ENCODE peak calls at places on chromosomes 13 and 19, in five cellular contexts. Q, R, D, Y and X are unnamed samples.

GRCh38 chr13:59483441-59484116 is 680.1 kb downstream of the DIAPH3 start:
- DNase-seq in Q (no peak), R (no peak), D (no peak), Y (peak; percentile 49), X (no peak)

GRCh38 chr19:15399234-15399515 is 19.6 kb upstream of the AKAP8 start:
- DNase-seq in Q (no peak), R (no peak), D (no peak), Y (no peak), X (no peak)

GRCh38 chr13:31166591-31166990 is 4.9 kb upstream of the HSPH1 start:
- DNase-seq in Q (no peak), R (peak; percentile 70), D (no peak), Y (no peak), X (no peak)

GRCh38 chr19:18633321-18633720 is 3.5 kb upstream of the KLHL26 start:
- DNase-seq in Q (no peak), R (no peak), D (no peak), Y (no peak), X (no peak)

GRCh38 chr13:97185291-97185690 is 36.8 kb upstream of the MBNL2 start:
- DNase-seq in Q (no peak), R (no peak), D (no peak), Y (no peak), X (no peak)

GRCh38 chr19:4352701-4353121 is 9.3 kb downstream of the MPND start:
- DNase-seq in Q (no peak), R (peak; percentile 61), D (peak; percentile 54), Y (peak; percentile 82), X (no peak)

GRCh38 chr19:38409631-38410133 is 6.8 kb downstream of the FAM98C start:
- DNase-seq in Q (no peak), R (no peak), D (no peak), Y (peak; percentile 72), X (no peak)

GRCh38 chr13:40340368-40341085 is 325.9 kb downstream of the FOXO1 start:
- DNase-seq in Q (peak; percentile 28), R (peak; percentile 18), D (no peak), Y (peak; percentile 47), X (no peak)

GRCh38 chr19:5358173-5358800 is 17.7 kb upstream of the PTPRS start:
- DNase-seq in Q (no peak), R (no peak), D (no peak), Y (peak; percentile 14), X (no peak)

GRCh38 chr13:26052136-26052736 is 420 bp upstream of the SHISA2 start:
- DNase-seq in Q (no peak), R (no peak), D (no peak), Y (no peak), X (no peak)

GRCh38 chr19:1001538-1002166 is 1.4 kb downstream of the GRIN3B start:
- DNase-seq in Q (no peak), R (peak; percentile 42), D (peak; percentile 50), Y (no peak), X (no peak)

GRCh38 chr19:32318884-32319520 is 26.4 kb upstream of the ZNF507 start:
- DNase-seq in Q (no peak), R (peak; percentile 11), D (peak; percentile 30), Y (peak; percentile 13), X (no peak)

GRCh38 chr13:97307882-97308624 is 85.9 kb downstream of the MBNL2 start:
- DNase-seq in Q (no peak), R (peak; percentile 52), D (no peak), Y (peak; percentile 55), X (no peak)

GRCh38 chr13:110005563-110005962 is 219.2 kb upstream of the IRS2 start:
- DNase-seq in Q (no peak), R (no peak), D (no peak), Y (no peak), X (no peak)

GRCh38 chr19:33386361-33386858 is 12.9 kb downstream of the CEBPG start:
- DNase-seq in Q (no peak), R (no peak), D (no peak), Y (no peak), X (peak; percentile 77)

GRCh38 chr19:17294051-17294891 is 9.0 kb downstream of the ABHD8 start:
- DNase-seq in Q (no peak), R (peak; percentile 59), D (peak; percentile 44), Y (no peak), X (no peak)

GRCh38 chr13:21672811-21673591 is 2.1 kb downstream of the FGF9 start:
- DNase-seq in Q (no peak), R (no peak), D (no peak), Y (no peak), X (no peak)

GRCh38 chr19:29956855-29957254 is 14.8 kb downstream of the URI1 start:
- DNase-seq in Q (no peak), R (no peak), D (no peak), Y (no peak), X (no peak)

GRCh38 chr19:2039959-2040646 is 10.9 kb downstream of the MKNK2 start:
- DNase-seq in Q (no peak), R (no peak), D (no peak), Y (no peak), X (peak; percentile 77)

GRCh38 chr19:41000310-41000737 is 9.2 kb downstream of the CYP2B6 start:
- DNase-seq in Q (no peak), R (peak; percentile 42), D (no peak), Y (peak; percentile 4), X (no peak)

GRCh38 chr19:39307822-39308530 is 11.8 kb downstream of the IFNL1 start:
- DNase-seq in Q (no peak), R (no peak), D (no peak), Y (no peak), X (no peak)

GRCh38 chr19:23436944-23437343 is 41.7 kb upstream of the ZNF91 start:
- DNase-seq in Q (no peak), R (no peak), D (peak; percentile 29), Y (no peak), X (no peak)

GRCh38 chr19:32022044-32022945 is 323.1 kb upstream of the ZNF507 start:
- DNase-seq in Q (no peak), R (no peak), D (no peak), Y (no peak), X (no peak)

GRCh38 chr13:90105881-90106496 is 1241.5 kb upstream of the MIR17HG start:
- DNase-seq in Q (no peak), R (peak; percentile 69), D (no peak), Y (peak; percentile 77), X (no peak)

GRCh38 chr19:32406161-32407003 is 812 bp downstream of the DPY19L3 start:
- DNase-seq in Q (no peak), R (no peak), D (no peak), Y (no peak), X (no peak)

GRCh38 chr13:19794552-19795143 is 11.9 kb upstream of the PSPC1 start:
- DNase-seq in Q (no peak), R (peak; percentile 93), D (peak; percentile 81), Y (no peak), X (no peak)

GRCh38 chr13:111632906-111633305 is 312.5 kb downstream of the TEX29 start:
- DNase-seq in Q (no peak), R (no peak), D (no peak), Y (no peak), X (no peak)

GRCh38 chr13:103638706-103639105 is 572.5 kb upstream of the SLC10A2 start:
- DNase-seq in Q (no peak), R (no peak), D (no peak), Y (no peak), X (no peak)

GRCh38 chr19:55113570-55114039 is 3.8 kb downstream of the PPP1R12C start:
- DNase-seq in Q (peak; percentile 96), R (no peak), D (no peak), Y (peak; percentile 94), X (peak; percentile 73)

GRCh38 chr19:51641648-51642047 is 5.0 kb downstream of the SIGLEC14 start:
- DNase-seq in Q (no peak), R (no peak), D (no peak), Y (no peak), X (no peak)

GRCh38 chr19:1107655-1108261 is 4.0 kb downstream of the GPX4 start:
- DNase-seq in Q (no peak), R (no peak), D (no peak), Y (peak; percentile 45), X (no peak)

GRCh38 chr13:47853236-47853635 is 147.8 kb downstream of the SUCLA2 start:
- DNase-seq in Q (no peak), R (no peak), D (no peak), Y (no peak), X (no peak)

GRCh38 chr19:19372656-19373416 is 32.6 kb upstream of the GATAD2A start:
- DNase-seq in Q (peak; percentile 81), R (peak; percentile 43), D (peak; percentile 94), Y (peak; percentile 71), X (peak; percentile 43)

GRCh38 chr13:63351533-63351932 is 1935.9 kb upstream of the PCDH20 start:
- DNase-seq in Q (no peak), R (no peak), D (no peak), Y (no peak), X (no peak)

DNA sequence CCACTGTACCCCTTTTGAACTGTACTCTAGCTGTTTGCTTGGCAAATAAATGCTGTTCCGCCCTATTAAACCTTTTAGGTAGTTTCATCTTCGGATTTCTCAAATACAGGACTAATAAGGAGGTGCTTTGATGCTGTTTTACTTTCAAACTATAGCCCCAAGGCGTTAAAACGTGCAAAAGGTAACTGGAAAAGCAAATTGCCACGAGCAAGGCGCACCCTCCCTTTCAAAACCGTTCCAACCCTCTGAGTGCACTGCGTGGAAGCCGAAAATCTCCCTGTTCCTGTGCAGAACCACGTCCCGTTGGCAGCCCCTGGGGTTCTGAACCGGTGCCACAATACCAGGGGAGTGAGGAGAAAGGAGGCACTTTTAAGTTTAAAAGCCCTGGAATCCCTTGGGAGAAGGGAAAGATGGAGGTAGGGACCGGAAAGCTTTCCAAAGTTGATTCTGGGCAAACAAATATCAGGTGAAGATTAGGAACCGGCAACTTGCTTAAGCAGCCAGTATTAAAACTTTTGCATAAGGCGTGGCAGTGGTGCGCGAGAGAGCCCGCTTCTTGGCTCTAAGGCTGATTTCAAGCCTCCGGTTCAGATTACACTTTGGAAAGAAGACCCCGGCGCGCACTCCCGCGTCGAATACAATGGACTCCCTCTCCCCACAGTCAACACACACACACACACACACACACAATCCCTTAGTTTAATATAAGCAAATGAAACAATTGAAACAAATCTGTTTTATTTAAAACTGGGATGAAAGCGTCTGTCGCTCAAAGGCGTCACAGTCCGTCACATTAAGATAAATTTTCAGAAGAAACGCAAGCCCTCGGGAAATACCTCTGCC is 9.5 kb downstream of the POU4F1 start:
- DNase-seq in Q (no peak), R (no peak), D (no peak), Y (no peak), X (no peak)
- H3K4me3 ChIP-seq in Q (no peak overlapping the region), R (no peak overlapping the region), D (no peak overlapping the region), Y (no peak overlapping the region), X (no peak overlapping the region)

GRCh38 chr19:57362419-57362818 is 932 bp upstream of the TRAPPC2B start:
- DNase-seq in Q (no peak), R (no peak), D (no peak), Y (no peak), X (no peak)
- H3K4me3 ChIP-seq in Q (peak overlapping the region; percentile 87), R (peak overlapping the region; percentile 78), D (peak overlapping the region; percentile 80), Y (peak overlapping the region; percentile 91), X (peak overlapping the region; percentile 54)

GRCh38 chr13:46666727-46667456 is 113.9 kb downstream of the LRCH1 start:
- DNase-seq in Q (no peak), R (no peak), D (no peak), Y (no peak), X (no peak)
- H3K4me3 ChIP-seq in Q (no peak overlapping the region), R (no peak overlapping the region), D (no peak overlapping the region), Y (no peak overlapping the region), X (no peak overlapping the region)

DNA sequence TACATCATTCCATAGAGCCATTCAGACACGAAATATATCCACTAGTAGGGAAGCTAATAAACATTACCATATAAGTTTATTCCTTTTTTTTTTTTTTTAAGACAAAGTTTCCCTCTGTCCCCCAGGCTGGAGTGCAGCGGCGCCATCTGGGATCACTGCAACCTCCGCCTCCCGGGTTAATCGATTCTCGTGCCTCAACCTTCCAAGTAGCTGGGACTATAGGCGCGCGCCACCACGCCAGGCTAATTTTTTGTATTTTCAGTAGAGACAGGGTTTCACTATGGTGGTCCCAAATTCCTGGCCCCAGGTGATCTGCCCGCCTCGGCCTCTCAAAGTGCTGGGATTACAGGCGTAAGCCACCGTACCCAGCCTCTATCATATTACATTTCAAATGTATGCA is 612 bp upstream of the ZNF154 start:
- DNase-seq in Q (no peak), R (no peak), D (no peak), Y (no peak), X (no peak)
- H3K4me3 ChIP-seq in Q (no peak overlapping the region), R (no peak overlapping the region), D (no peak overlapping the region), Y (peak overlapping the region; percentile 87), X (peak overlapping the region; percentile 63)